ENCODE peak calls at places on chromosomes 4 and X, in five cellular contexts. J, F, C, B and E are unnamed samples.

GRCh38 chr4:128347930-128348660 is 60.5 kb upstream of the PGRMC2 start:
- DNase-seq in B (no peak), C (no peak), J (no peak), F (no peak), E (no peak)

GRCh38 chrX:22760513-22761057 is 239.2 kb upstream of the DDX53 start:
- DNase-seq in B (no peak), C (peak; percentile 15), J (no peak), F (no peak), E (peak; percentile 7)

GRCh38 chrX:107747596-107748161 is 27.9 kb downstream of the TSC22D3 start:
- DNase-seq in F (no peak), C (no peak), B (peak; percentile 86), J (no peak), E (peak; percentile 81)

GRCh38 chr4:28101583-28101982 is 1240.9 kb downstream of the STIM2 start:
- DNase-seq in C (no peak), J (no peak), B (no peak), F (no peak), E (no peak)

GRCh38 chrX:46838482-46838857 is 1.6 kb downstream of the RP2 start:
- DNase-seq in F (no peak), J (no peak), B (peak; percentile 42), C (peak; percentile 6), E (no peak)

GRCh38 chr4:76306882-76307669 is 543 bp downstream of the STBD1 start:
- DNase-seq in C (peak; percentile 63), F (peak; percentile 76), B (peak; percentile 29), J (no peak), E (peak; percentile 43)

GRCh38 chr4:93960916-93961315 is 132.4 kb downstream of the ATOH1 start:
- DNase-seq in B (no peak), F (no peak), J (no peak), C (no peak), E (no peak)

GRCh38 chr4:142474398-142475087 is 371.6 kb downstream of the INPP4B start:
- DNase-seq in C (no peak), F (peak; percentile 15), B (peak; percentile 96), J (no peak), E (peak; percentile 31)

GRCh38 chr4:24514808-24515207 is 69.5 kb downstream of the DHX15 start:
- DNase-seq in F (peak; percentile 15), B (no peak), J (no peak), C (peak; percentile 15), E (no peak)

GRCh38 chrX:1380672-1381233 is 11.2 kb downstream of the SLC25A6 start:
- DNase-seq in J (no peak), F (no peak), B (no peak), C (no peak), E (no peak)

GRCh38 chr4:110119347-110119746 is 79.1 kb downstream of the ELOVL6 start:
- DNase-seq in C (no peak), J (no peak), B (peak; percentile 88), F (peak; percentile 65), E (no peak)

GRCh38 chr4:25367004-25367621 is 9.9 kb upstream of the ANAPC4 start:
- DNase-seq in C (peak; percentile 65), B (peak; percentile 44), J (no peak), F (peak; percentile 24), E (peak; percentile 18)

GRCh38 chrX:19867938-19868337 is 19.5 kb downstream of the SH3KBP1 start:
- DNase-seq in F (no peak), B (no peak), C (no peak), J (no peak), E (no peak)

GRCh38 chrX:85836868-85837267 is 210.5 kb downstream of the CHM start:
- DNase-seq in C (peak; percentile 32), J (peak; percentile 12), F (no peak), B (peak; percentile 18), E (no peak)

GRCh38 chr4:4386736-4387392 is at the start of gene NSG1:
- DNase-seq in C (no peak), J (peak; percentile 58), F (peak; percentile 43), B (peak; percentile 37), E (peak; percentile 8)

GRCh38 chr4:3041192-3042142 is 32.9 kb downstream of the HTT-AS start:
- DNase-seq in B (peak; percentile 21), F (peak; percentile 58), C (peak; percentile 70), J (no peak), E (peak; percentile 81)

GRCh38 chr4:26032572-26033320 is 118.7 kb downstream of the SMIM20 start:
- DNase-seq in B (peak; percentile 63), C (no peak), F (no peak), J (no peak), E (no peak)

GRCh38 chr4:54767376-54767775 is 109.6 kb downstream of the KIT start:
- DNase-seq in C (no peak), J (no peak), B (no peak), F (no peak), E (no peak)

GRCh38 chrX:9131066-9131465 is 97.1 kb upstream of the FAM9B start:
- DNase-seq in F (no peak), B (peak; percentile 64), C (peak; percentile 78), J (no peak), E (no peak)

GRCh38 chrX:47843363-47843762 is 6.7 kb downstream of the ZNF81 start:
- DNase-seq in F (no peak), J (no peak), C (no peak), B (no peak), E (no peak)

GRCh38 chr4:13865871-13866669 is 238.5 kb upstream of the BOD1L1 start:
- DNase-seq in J (no peak), C (no peak), B (no peak), F (no peak), E (no peak)

GRCh38 chrX:136251042-136251991 is at the start of gene MAP7D3:
- DNase-seq in F (peak; percentile 57), C (peak; percentile 52), J (no peak), B (peak; percentile 67), E (peak; percentile 61)

GRCh38 chrX:115367455-115367854 is 77.9 kb downstream of the LUZP4 start:
- DNase-seq in J (no peak), F (no peak), C (no peak), B (peak; percentile 83), E (no peak)

GRCh38 chrX:77771601-77772000 is 14.4 kb downstream of the ATRX start:
- DNase-seq in J (no peak), B (no peak), F (no peak), C (no peak), E (no peak)

GRCh38 chrX:20947411-20947912 is 426.8 kb upstream of the CNKSR2 start:
- DNase-seq in J (no peak), C (no peak), B (peak; percentile 35), F (peak; percentile 1), E (no peak)